ENCODE peak calls at places on chromosomes 7 and 10, in four cellular contexts. W, H, F and N are unnamed samples.

GRCh38 chr10:24841530-24841929 is 110.9 kb downstream of the PRTFDC1 start:
- DNase-seq in W (no peak), H (no peak), F (no peak), N (no peak)

GRCh38 chr7:69457912-69458491 is 140.3 kb upstream of the AUTS2 start:
- DNase-seq in W (peak; percentile 31), H (peak; percentile 39), F (peak; percentile 74), N (peak; percentile 25)

GRCh38 chr7:97075928-97076327 is 41.6 kb upstream of the SDHAF3 start:
- DNase-seq in W (no peak), H (no peak), F (no peak), N (no peak)

GRCh38 chr7:39741942-39742623 is 118.7 kb downstream of the RALA start:
- DNase-seq in W (peak; percentile 49), H (no peak), F (no peak), N (no peak)

GRCh38 chr10:113071446-113071845 is 121.4 kb downstream of the TCF7L2 start:
- DNase-seq in W (peak; percentile 55), H (peak; percentile 23), F (peak; percentile 77), N (peak; percentile 89)

GRCh38 chr10:132248455-132249231 is 59.1 kb downstream of the STK32C start:
- DNase-seq in W (peak; percentile 60), H (peak; percentile 40), F (no peak), N (peak; percentile 80)

GRCh38 chr7:148397985-148398384 is 192.6 kb upstream of the C7orf33 start:
- DNase-seq in W (no peak), H (no peak), F (no peak), N (no peak)

GRCh38 chr7:132276252-132276651 is 300.0 kb downstream of the PLXNA4 start:
- DNase-seq in W (no peak), H (no peak), F (no peak), N (no peak)

GRCh38 chr10:32650246-32650655 is 204.3 kb downstream of the CCDC7 start:
- DNase-seq in W (no peak), H (no peak), F (no peak), N (no peak)

GRCh38 chr7:36361227-36361626 is 28.4 kb upstream of the ANLN start:
- DNase-seq in W (no peak), H (no peak), F (no peak), N (no peak)

GRCh38 chr7:139752148-139752547 is 25.6 kb downstream of the HIPK2 start:
- DNase-seq in W (no peak), H (no peak), F (no peak), N (no peak)

GRCh38 chr7:139753079-139753692 is 24.6 kb downstream of the HIPK2 start:
- DNase-seq in W (no peak), H (no peak), F (no peak), N (no peak)

GRCh38 chr7:139750459-139751095 is 27.2 kb downstream of the HIPK2 start:
- DNase-seq in W (no peak), H (no peak), F (no peak), N (no peak)

GRCh38 chr7:139753693-139754111 is 24.1 kb downstream of the HIPK2 start:
- DNase-seq in W (no peak), H (no peak), F (no peak), N (no peak)

DNA sequence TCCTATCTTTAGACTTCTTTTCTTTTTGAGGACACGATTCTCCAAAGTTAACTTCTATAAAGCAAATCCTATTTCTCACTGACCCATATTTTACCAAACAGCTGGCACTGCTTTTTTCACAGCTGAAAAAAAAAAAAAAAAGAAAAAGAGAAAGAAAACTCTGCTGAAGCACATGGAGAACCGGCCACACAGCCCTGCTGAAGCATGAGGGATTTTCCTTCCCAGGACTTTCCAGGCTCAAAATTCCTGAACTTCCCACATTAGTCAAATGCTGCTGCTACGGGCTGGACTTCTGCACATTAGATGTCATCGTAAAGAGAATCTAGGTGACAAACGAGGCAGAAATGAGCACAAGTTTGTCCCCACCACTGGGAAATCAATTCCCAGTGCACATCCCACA is 25.2 kb downstream of the HIPK2 start:
- DNase-seq in W (no peak), H (no peak), F (no peak), N (no peak)
- H3K4me1 ChIP-seq in W (peaks cover 7% of the 10 kb centered on the region), H (peaks cover 84% of the 10 kb centered on the region), F (peaks cover 78% of the 10 kb centered on the region), N (no peaks in the 10 kb centered on the region)

GRCh38 chr10:119090968-119091367 is 10.4 kb upstream of the EIF3A start:
- DNase-seq in W (no peak), H (no peak), F (no peak), N (no peak)
- H3K27ac ChIP-seq in W (no peak overlapping the region), H (no peak overlapping the region), F (no peak overlapping the region), N (no peak overlapping the region)

DNA sequence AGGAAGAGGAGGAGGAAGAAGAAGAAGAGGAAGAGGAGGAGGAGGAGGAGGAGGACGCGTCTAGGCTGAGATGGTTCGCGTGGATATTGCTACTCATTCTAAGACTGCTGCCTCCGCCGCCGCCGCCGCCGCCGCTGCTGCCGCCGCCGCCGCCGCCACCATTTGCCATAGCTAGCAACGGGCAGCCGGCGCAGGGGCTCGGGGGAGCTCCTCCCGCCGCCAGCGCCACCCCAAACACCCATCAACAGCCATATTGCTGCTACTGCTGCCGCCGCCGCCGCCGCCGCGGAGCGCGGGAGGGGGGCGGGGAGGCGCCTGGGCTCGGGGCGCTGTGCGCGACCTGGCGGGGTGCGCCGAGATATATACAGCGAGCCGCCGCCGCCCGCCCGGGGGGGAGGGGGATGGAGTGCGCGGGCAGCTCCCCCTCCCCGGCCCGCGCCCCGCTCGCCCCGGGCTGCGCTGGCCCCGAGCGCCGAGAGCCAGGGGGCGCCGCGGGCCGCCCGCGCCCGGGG is at the start of gene KCNMA1:
- DNase-seq in W (peak; percentile 41), H (peak; percentile 26), F (no peak), N (peak; percentile 26)
- H3K4me1 ChIP-seq in W (peaks cover 4% of the 10 kb centered on the region), H (peaks cover 8% of the 10 kb centered on the region), F (peaks cover 23% of the 10 kb centered on the region), N (no peaks in the 10 kb centered on the region)

DNA sequence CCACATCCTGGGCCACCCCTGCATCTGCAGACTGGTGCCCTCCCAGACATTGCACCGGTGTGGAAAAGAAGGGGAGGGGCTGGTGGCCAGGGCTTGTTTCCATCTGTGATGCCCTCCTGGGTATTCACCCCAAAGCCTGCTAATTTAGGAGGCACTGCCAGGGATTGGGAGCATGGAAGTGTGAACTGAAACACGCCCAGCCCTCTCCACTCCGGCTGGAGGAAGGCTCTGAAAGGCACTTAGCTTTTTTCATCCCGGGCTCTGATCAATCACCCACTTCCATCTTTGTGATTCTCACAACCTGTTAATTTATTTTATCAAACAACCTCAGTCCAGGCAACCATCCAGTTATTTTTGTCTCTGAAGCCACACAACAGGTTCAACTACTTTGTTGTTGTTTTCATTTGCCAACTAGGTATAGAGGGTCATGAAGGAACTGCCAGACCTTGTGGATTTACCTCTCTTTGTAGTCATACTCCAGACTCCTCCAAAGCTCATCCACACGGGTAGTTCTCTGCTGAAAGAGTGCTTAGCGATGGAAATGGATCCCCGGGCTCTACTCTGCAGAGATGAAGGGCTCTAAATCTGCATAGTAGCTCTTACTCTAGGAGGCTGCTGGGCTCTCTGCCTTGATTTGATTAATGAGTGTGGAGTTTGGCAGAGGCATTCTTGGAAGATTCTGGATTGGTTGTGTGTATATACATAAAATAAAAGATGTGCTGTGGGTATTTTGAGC is 21.0 kb upstream of the CPXM2 start:
- DNase-seq in W (no peak), H (no peak), F (no peak), N (no peak)
- H3K27ac ChIP-seq in W (no peak overlapping the region), H (no peak overlapping the region), F (no peak overlapping the region), N (no peak overlapping the region)

DNA sequence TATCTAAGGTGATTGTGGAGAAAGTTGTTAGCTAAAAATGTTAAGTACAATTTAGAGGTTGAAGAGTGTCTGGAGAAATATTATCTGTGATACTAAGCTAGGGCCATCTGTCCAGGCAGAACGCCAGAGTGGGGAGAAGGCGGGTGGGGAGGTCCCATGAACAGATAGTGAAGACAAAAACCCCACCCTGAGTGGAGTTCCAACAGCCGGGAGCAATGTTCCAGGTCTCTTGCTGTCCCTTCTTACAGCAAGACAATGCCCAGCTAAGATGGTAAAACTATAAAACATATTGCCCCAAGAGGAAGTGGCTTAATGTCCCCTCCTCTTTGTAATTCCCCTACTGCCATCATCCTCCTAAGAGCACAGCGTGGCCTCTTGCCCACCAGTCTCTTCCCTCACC is 10.4 kb upstream of the IL15RA start:
- DNase-seq in W (no peak), H (peak; percentile 34), F (no peak), N (no peak)
- H3K4me1 ChIP-seq in W (no peaks in the 10 kb centered on the region), H (no peaks in the 10 kb centered on the region), F (no peaks in the 10 kb centered on the region), N (no peaks in the 10 kb centered on the region)